ENCODE peak calls at places on chromosomes 2 and 18, in five cellular contexts. S is left cardiac atrium, Q is Right ventricle myocardium superior, I is Right ventricle myocardium inferior, F is aorta. R is an unnamed sample.

GRCh38 chr18:26466026-26466425 is 82.3 kb downstream of the KCTD1 start:
- ATAC-seq in F (no peak), I (no peak), Q (no peak), S (no peak), R (no peak)

GRCh38 chr18:35732652-35733051 is 151.1 kb downstream of the GALNT1 start:
- ATAC-seq in F (peak; percentile 19), Q (peak; percentile 80), I (peak; percentile 88), S (peak; percentile 81), R (no peak)

GRCh38 chr2:119289642-119290041 is 66.0 kb downstream of the STEAP3 start:
- ATAC-seq in S (no peak), F (no peak), I (no peak), Q (no peak), R (no peak)

GRCh38 chr2:239710953-239711861 is 310.4 kb upstream of the HDAC4 start:
- ATAC-seq in S (no peak), F (no peak), Q (no peak), I (no peak), R (no peak)

GRCh38 chr2:105417789-105418475 is 19.1 kb upstream of the FHL2 start:
- ATAC-seq in Q (no peak), I (peak; percentile 0), F (no peak), S (no peak), R (no peak)

GRCh38 chr2:197328461-197328860 is 17.9 kb upstream of the ANKRD44 start:
- ATAC-seq in Q (no peak), F (no peak), S (no peak), I (no peak), R (no peak)

GRCh38 chr2:208017721-208018120 is 7.6 kb downstream of the PLEKHM3 start:
- ATAC-seq in I (no peak), S (no peak), F (no peak), Q (no peak), R (no peak)

GRCh38 chr2:218317232-218317630 is 24.9 kb upstream of the TMBIM1 start:
- ATAC-seq in Q (no peak), S (no peak), I (no peak), F (no peak), R (no peak)

GRCh38 chr18:76493213-76494107 is 1.6 kb downstream of the ZNF516 start:
- ATAC-seq in Q (peak; percentile 38), I (peak; percentile 23), S (peak; percentile 20), F (peak; percentile 19), R (no peak)

R was measured in gastroesophageal sphincter.